ENCODE peak calls at places on chromosomes 12 and 14, in nine cellular contexts. Q is breast epithelium, H is pancreas, I is tibial nerve, W is A673, P is OCI-LY7, E is PC-9, L is cardiac fibroblast, U is Peyer's patch. A is an unnamed sample.

GRCh38 chr12:26704684-26705475 is 128.1 kb downstream of the ITPR2 start:
- DNase-seq in Q (no peak), H (no peak), I (no peak), W (peak), P (no peak), E (no peak), L (peak), U (no peak), A (peak)

GRCh38 chr14:64823305-64823985 is 56.3 kb downstream of the SPTB start:
- DNase-seq in Q (peak), H (peak), I (peak), W (peak), P (peak), E (peak), L (peak), U (peak), A (peak)

GRCh38 chr14:80605536-80605935 is 336.0 kb downstream of the CEP128 start:
- DNase-seq in Q (no peak), H (no peak), I (no peak), W (no peak), P (no peak), E (no peak), L (peak), U (no peak), A (peak)

GRCh38 chr14:64930085-64930843 is 12.3 kb downstream of the GPX2 start:
- DNase-seq in Q (no peak), H (no peak), I (no peak), W (no peak), P (no peak), E (no peak), L (peak), U (no peak), A (no peak)

GRCh38 chr12:132623072-132623869 is 4.7 kb downstream of the P2RX2 start:
- DNase-seq in Q (no peak), H (no peak), I (no peak), W (peak), P (no peak), E (peak), L (no peak), U (no peak), A (no peak)

GRCh38 chr12:120971299-120972180 is 6.8 kb upstream of the HNF1A start:
- DNase-seq in Q (no peak), H (no peak), I (peak), W (peak), P (peak), E (peak), L (peak), U (no peak), A (peak)

GRCh38 chr14:24283796-24284460 is 12.5 kb upstream of the RABGGTA start:
- DNase-seq in Q (no peak), H (no peak), I (no peak), W (no peak), P (no peak), E (no peak), L (no peak), U (no peak), A (no peak)

GRCh38 chr12:12534975-12535374 is 27.7 kb downstream of the DUSP16 start:
- DNase-seq in Q (no peak), H (peak), I (no peak), W (no peak), P (no peak), E (no peak), L (no peak), U (no peak), A (no peak)

GRCh38 chr12:15834575-15834974 is 45.4 kb upstream of the EPS8 start:
- DNase-seq in Q (no peak), H (no peak), I (no peak), W (no peak), P (no peak), E (peak), L (peak), U (no peak), A (peak)

GRCh38 chr12:57276935-57277563 is 26.1 kb upstream of the STAC3 start:
- DNase-seq in Q (no peak), H (no peak), I (no peak), W (peak), P (peak), E (no peak), L (peak), U (no peak), A (peak)

GRCh38 chr12:94560416-94561221 is 89.7 kb downstream of the TMCC3 start:
- DNase-seq in Q (peak), H (no peak), I (no peak), W (peak), P (peak), E (peak), L (no peak), U (peak), A (peak)

GRCh38 chr12:32679910-32680217 is 763 bp downstream of the DNM1L start:
- DNase-seq in Q (no peak), H (no peak), I (no peak), W (no peak), P (no peak), E (no peak), L (no peak), U (no peak), A (no peak)

GRCh38 chr12:103102225-103102744 is 144.8 kb downstream of the ASCL1 start:
- DNase-seq in Q (no peak), H (no peak), I (no peak), W (no peak), P (no peak), E (no peak), L (no peak), U (no peak), A (no peak)

GRCh38 chr12:109393437-109394345 is 46.0 kb downstream of the MYO1H start:
- DNase-seq in Q (no peak), H (peak), I (peak), W (peak), P (peak), E (no peak), L (peak), U (no peak), A (peak)

GRCh38 chr12:58081488-58081887 is 140.1 kb downstream of the ATP23 start:
- DNase-seq in Q (no peak), H (no peak), I (no peak), W (no peak), P (no peak), E (peak), L (no peak), U (no peak), A (no peak)

GRCh38 chr14:73467377-73467776 is 9.0 kb upstream of the NUMB start:
- DNase-seq in Q (no peak), H (no peak), I (no peak), W (no peak), P (no peak), E (no peak), L (peak), U (no peak), A (peak)

GRCh38 chr12:32708926-32709325 is 29.8 kb downstream of the DNM1L start:
- DNase-seq in Q (no peak), H (no peak), I (no peak), W (no peak), P (no peak), E (no peak), L (no peak), U (no peak), A (no peak)

GRCh38 chr12:40734283-40734682 is 42.0 kb downstream of the CNTN1 start:
- DNase-seq in Q (no peak), H (no peak), I (no peak), W (no peak), P (no peak), E (no peak), L (no peak), U (no peak), A (no peak)

GRCh38 chr12:68106660-68107059 is 52.9 kb downstream of the IFNG start:
- DNase-seq in Q (no peak), H (no peak), I (no peak), W (no peak), P (no peak), E (no peak), L (no peak), U (no peak), A (no peak)

GRCh38 chr12:76236640-76237039 is 111.6 kb downstream of the BBS10 start:
- DNase-seq in Q (no peak), H (no peak), I (no peak), W (no peak), P (no peak), E (peak), L (peak), U (no peak), A (peak)

GRCh38 chr12:51392556-51393237 is 1.5 kb upstream of the GALNT6 start:
- DNase-seq in Q (no peak), H (no peak), I (no peak), W (no peak), P (no peak), E (peak), L (no peak), U (peak), A (peak)

GRCh38 chr12:93634416-93634815 is 42.8 kb upstream of the CRADD start:
- DNase-seq in Q (no peak), H (no peak), I (no peak), W (no peak), P (no peak), E (no peak), L (peak), U (no peak), A (peak)

GRCh38 chr14:43039881-43040280 is 1433.2 kb downstream of the LRFN5 start:
- DNase-seq in Q (no peak), H (no peak), I (no peak), W (no peak), P (no peak), E (no peak), L (no peak), U (no peak), A (no peak)

GRCh38 chr14:43041207-43041606 is 1434.5 kb downstream of the LRFN5 start:
- DNase-seq in Q (no peak), H (no peak), I (no peak), W (no peak), P (no peak), E (no peak), L (no peak), U (no peak), A (no peak)

GRCh38 chr14:43043851-43044250 is 1437.2 kb downstream of the LRFN5 start:
- DNase-seq in Q (no peak), H (no peak), I (no peak), W (no peak), P (no peak), E (no peak), L (no peak), U (no peak), A (no peak)

GRCh38 chr14:43041976-43042375 is 1435.3 kb downstream of the LRFN5 start:
- DNase-seq in Q (no peak), H (no peak), I (no peak), W (no peak), P (no peak), E (no peak), L (no peak), U (no peak), A (no peak)

DNA sequence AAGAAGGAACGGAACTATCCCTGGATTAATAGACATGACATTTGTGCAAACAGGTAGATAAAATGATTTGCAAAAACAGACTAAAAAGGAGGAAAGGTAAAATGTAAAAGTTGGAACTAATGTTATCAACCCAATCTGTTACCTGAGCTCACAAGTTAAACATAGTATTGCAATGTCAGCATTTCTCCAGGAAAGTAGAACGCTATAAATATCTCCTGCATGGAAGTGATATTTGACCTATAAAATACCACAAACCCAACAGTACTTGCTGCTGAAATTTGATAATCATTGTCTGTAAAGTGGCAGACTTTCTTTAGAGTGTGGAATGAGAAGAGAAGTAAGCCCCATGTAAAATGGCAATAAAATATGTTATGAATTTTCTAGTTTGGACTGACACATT is 1435.7 kb downstream of the LRFN5 start:
- DNase-seq in Q (no peak), H (no peak), I (no peak), W (no peak), P (no peak), E (no peak), L (no peak), U (no peak), A (no peak)
- H3K4me3 ChIP-seq in Q (no peak), H (no peak), I (no peak), W (no peak), P (no peak), E (no peak), L (no peak), U (no peak), A (no peak)

GRCh38 chr14:50061664-50062437 is 54.5 kb downstream of the VCPKMT start:
- DNase-seq in Q (no peak), H (no peak), I (no peak), W (peak), P (peak), E (peak), L (peak), U (peak), A (peak)

GRCh38 chr14:50063876-50064420 is 52.4 kb downstream of the VCPKMT start:
- DNase-seq in Q (no peak), H (no peak), I (no peak), W (no peak), P (no peak), E (no peak), L (no peak), U (no peak), A (no peak)

GRCh38 chr14:50064993-50065392 is 51.4 kb downstream of the VCPKMT start:
- DNase-seq in Q (no peak), H (no peak), I (peak), W (no peak), P (peak), E (no peak), L (no peak), U (peak), A (peak)

GRCh38 chr14:50060871-50061663 is 55.3 kb downstream of the VCPKMT start:
- DNase-seq in Q (peak), H (no peak), I (peak), W (peak), P (peak), E (peak), L (peak), U (peak), A (peak)

GRCh38 chr14:50062438-50063039 is 53.8 kb downstream of the VCPKMT start:
- DNase-seq in Q (no peak), H (peak), I (no peak), W (peak), P (peak), E (peak), L (peak), U (peak), A (peak)
- TF ChIP-seq CTCF in Q (no peak), H (no peak), I (no peak), W (peak), P (peak), E (peak), L (no peak), U (peak), A (no peak)

GRCh38 chr12:53994691-53995310 is 5.2 kb upstream of the HOXC9 start:
- DNase-seq in Q (no peak), H (no peak), I (no peak), W (no peak), P (no peak), E (no peak), L (no peak), U (no peak), A (no peak)
- H3K4me3 ChIP-seq in Q (peak), H (no peak), I (peak), W (peak), P (no peak), E (peak), L (no peak), U (peak), A (no peak)

DNA sequence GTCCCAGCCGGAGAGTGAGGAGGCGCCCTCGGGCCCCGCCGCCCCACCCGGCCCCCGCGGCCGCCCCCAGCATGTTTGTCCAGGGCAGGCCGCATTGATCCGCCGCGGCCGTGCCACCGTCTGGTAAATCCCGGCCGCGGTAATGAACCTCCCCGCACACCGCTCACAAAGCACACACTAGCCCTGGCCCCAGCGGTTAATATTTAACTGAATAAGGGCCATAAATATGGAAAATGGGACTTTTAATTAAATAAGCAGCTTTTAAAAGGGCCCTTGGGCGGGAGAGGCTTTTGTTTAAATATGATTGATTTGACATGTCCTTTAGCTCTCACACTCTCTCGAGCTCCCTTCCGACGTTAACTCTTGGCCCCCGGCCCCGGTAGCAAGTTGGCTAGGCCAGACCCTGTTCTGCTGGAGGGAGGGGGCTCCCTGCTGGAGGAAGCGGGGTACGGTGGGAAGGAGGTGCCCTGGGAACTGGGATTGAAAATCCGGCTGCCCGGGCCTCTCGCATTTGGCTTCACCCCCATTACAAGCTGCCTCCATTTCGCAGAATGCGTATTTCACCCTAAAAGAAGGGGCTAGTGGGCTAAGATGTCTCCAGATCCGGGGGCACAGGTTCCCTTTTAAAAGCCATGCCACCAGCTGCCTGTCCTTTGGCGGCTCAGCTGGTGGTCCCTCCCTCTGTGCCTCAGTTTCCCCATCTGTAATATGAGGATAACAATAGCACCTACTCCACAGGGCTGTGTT is 199.8 kb downstream of the RBM19 start:
- DNase-seq in Q (no peak), H (no peak), I (no peak), W (peak), P (no peak), E (no peak), L (no peak), U (no peak), A (no peak)
- TF ChIP-seq CTCF in Q (no peak), H (no peak), I (no peak), W (no peak), P (no peak), E (no peak), L (no peak), U (no peak), A (no peak)

GRCh38 chr14:23055621-23056256 is 1.6 kb downstream of the CDH24 start:
- DNase-seq in Q (no peak), H (no peak), I (no peak), W (no peak), P (no peak), E (no peak), L (peak), U (no peak), A (no peak)
- H3K4me3 ChIP-seq in Q (no peak), H (no peak), I (no peak), W (peak), P (no peak), E (no peak), L (no peak), U (no peak), A (no peak)

DNA sequence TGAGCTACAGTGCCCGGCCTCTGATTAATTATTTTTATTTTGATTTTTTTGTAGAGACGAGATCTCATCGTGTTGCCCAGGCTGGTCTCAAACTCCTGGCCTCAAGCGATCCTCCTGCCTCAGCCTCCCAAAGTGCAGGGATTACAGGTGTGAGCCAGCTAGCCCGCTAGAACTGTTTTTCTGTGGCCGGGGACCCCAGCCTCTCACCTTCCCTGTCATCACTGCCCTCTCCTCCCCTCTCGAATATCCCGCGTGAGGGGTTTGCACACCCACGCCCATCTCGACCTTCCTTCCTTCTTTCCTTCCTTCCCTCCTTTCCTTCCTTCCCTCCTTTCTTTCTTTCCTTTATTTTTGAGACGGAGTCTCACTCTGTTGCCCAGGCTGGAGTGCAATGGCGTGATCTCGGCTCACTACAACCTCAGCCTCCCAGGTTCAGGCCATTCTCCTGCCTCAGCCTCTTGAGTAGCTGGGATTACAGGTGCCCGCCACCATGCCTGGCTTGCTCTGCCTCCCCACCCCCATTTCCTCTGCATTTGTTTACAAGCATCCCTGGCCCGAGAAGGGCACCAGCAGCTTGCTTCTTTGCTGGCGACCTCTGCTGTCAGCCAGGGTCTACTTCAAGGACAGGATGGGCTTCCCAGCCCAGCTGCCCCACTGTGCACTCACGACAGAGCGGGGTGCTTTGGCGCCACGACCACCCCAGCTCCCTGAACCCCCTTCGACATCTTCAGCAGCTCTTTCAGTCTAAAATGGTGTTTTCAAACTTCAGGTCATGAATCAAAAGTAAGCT is 4.3 kb upstream of the TRAF3 start:
- DNase-seq in Q (no peak), H (no peak), I (no peak), W (no peak), P (peak), E (no peak), L (peak), U (no peak), A (peak)
- TF ChIP-seq CTCF in Q (no peak), H (no peak), I (no peak), W (peak), P (peak), E (no peak), L (peak), U (no peak), A (peak)

GRCh38 chr12:118354903-118355302 is 17.8 kb downstream of the TAOK3 start:
- DNase-seq in Q (no peak), H (no peak), I (no peak), W (no peak), P (no peak), E (no peak), L (no peak), U (no peak), A (no peak)
- H3K4me3 ChIP-seq in Q (no peak), H (no peak), I (no peak), W (no peak), P (no peak), E (no peak), L (no peak), U (no peak), A (no peak)